ENCODE peak calls at places on chromosomes 12 and 14, in four cellular contexts. D is pancreas, B is tibial artery, T is cardiac muscle cell. W is an unnamed sample.

GRCh38 chr14:85909581-85909980 is 379.6 kb downstream of the FLRT2 start:
- DNase-seq in D (no peak), B (no peak), T (no peak), W (no peak)

GRCh38 chr12:55132816-55133215 is 6.6 kb downstream of the OR9K2 start:
- DNase-seq in D (no peak), B (no peak), T (no peak), W (no peak)

GRCh38 chr12:108289342-108290131 is 49.6 kb downstream of the CMKLR1 start:
- DNase-seq in D (no peak), B (peak; percentile 86), T (no peak), W (no peak)

GRCh38 chr12:50964432-50964831 is 12.1 kb downstream of the HIGD1C start:
- DNase-seq in D (no peak), B (no peak), T (no peak), W (no peak)

GRCh38 chr12:33988888-33989287 is 33.4 kb upstream of the ALG10 start:
- DNase-seq in D (no peak), B (no peak), T (no peak), W (no peak)

GRCh38 chr14:84527706-84528105 is 1002.2 kb upstream of the FLRT2 start:
- DNase-seq in D (no peak), B (no peak), T (no peak), W (no peak)

GRCh38 chr14:23894687-23895419 is 58.7 kb upstream of the DHRS4 start:
- DNase-seq in D (no peak), B (no peak), T (no peak), W (no peak)

GRCh38 chr14:58724702-58725101 is 86.9 kb downstream of the DACT1 start:
- DNase-seq in D (no peak), B (no peak), T (no peak), W (no peak)

GRCh38 chr12:65611396-65611795 is 212.9 kb upstream of the HMGA2 start:
- DNase-seq in D (no peak), B (no peak), T (no peak), W (no peak)

GRCh38 chr12:54416908-54417603 is 2.0 kb downstream of the ITGA5 start:
- DNase-seq in D (no peak), B (peak; percentile 73), T (no peak), W (no peak)

GRCh38 chr14:101520621-101521305 is 40.5 kb upstream of the DIO3 start:
- DNase-seq in D (no peak), B (peak; percentile 83), T (no peak), W (no peak)

GRCh38 chr12:3222935-3223334 is 145.8 kb downstream of the TSPAN9 start:
- DNase-seq in D (no peak), B (no peak), T (no peak), W (no peak)

GRCh38 chr14:78135450-78135891 is 34.7 kb upstream of the NRXN3 start:
- DNase-seq in D (no peak), B (no peak), T (no peak), W (no peak)

GRCh38 chr14:75077794-75078193 is 8.4 kb downstream of the ZC2HC1C start:
- DNase-seq in D (no peak), B (no peak), T (no peak), W (no peak)

GRCh38 chr12:71840226-71840847 is 778 bp downstream of the TBC1D15 start:
- DNase-seq in D (no peak), B (no peak), T (no peak), W (peak; percentile 50)

GRCh38 chr12:124548854-124549378 is 18.5 kb downstream of the NCOR2 start:
- DNase-seq in D (peak; percentile 58), B (no peak), T (no peak), W (peak; percentile 16)

GRCh38 chr12:110107369-110108281 is 16.5 kb upstream of the IFT81 start:
- DNase-seq in D (no peak), B (peak; percentile 85), T (no peak), W (peak; percentile 99)

GRCh38 chr14:23557521-23557920 is 1.4 kb downstream of the THTPA start:
- DNase-seq in D (no peak), B (no peak), T (no peak), W (no peak)

GRCh38 chr12:2691001-2691339 is 103.8 kb upstream of the FKBP4 start:
- DNase-seq in D (no peak), B (no peak), T (peak; percentile 30), W (no peak)

GRCh38 chr14:90510208-90510607 is 113.4 kb downstream of the CALM1 start:
- DNase-seq in D (no peak), B (no peak), T (no peak), W (no peak)

GRCh38 chr14:35438910-35439713 is 34.6 kb upstream of the NFKBIA start:
- DNase-seq in D (no peak), B (no peak), T (no peak), W (no peak)

GRCh38 chr12:14995583-14996425 is 23.0 kb downstream of the PDE6H start:
- DNase-seq in D (no peak), B (no peak), T (peak; percentile 70), W (no peak)

GRCh38 chr14:91115986-91116385 is 2.1 kb downstream of the DGLUCY start:
- DNase-seq in D (no peak), B (no peak), T (no peak), W (no peak)

GRCh38 chr12:5166976-5167375 is 123.3 kb downstream of the KCNA5 start:
- DNase-seq in D (no peak), B (no peak), T (no peak), W (peak; percentile 92)

GRCh38 chr14:62743569-62743968 is 301.7 kb downstream of the KCNH5 start:
- DNase-seq in D (no peak), B (no peak), T (no peak), W (no peak)

GRCh38 chr12:124829008-124829707 is 34.5 kb downstream of the SCARB1 start:
- DNase-seq in D (no peak), B (no peak), T (no peak), W (peak; percentile 96)

GRCh38 chr14:39615352-39615751 is 183.1 kb upstream of the FBXO33 start:
- DNase-seq in D (no peak), B (no peak), T (no peak), W (no peak)

DNA sequence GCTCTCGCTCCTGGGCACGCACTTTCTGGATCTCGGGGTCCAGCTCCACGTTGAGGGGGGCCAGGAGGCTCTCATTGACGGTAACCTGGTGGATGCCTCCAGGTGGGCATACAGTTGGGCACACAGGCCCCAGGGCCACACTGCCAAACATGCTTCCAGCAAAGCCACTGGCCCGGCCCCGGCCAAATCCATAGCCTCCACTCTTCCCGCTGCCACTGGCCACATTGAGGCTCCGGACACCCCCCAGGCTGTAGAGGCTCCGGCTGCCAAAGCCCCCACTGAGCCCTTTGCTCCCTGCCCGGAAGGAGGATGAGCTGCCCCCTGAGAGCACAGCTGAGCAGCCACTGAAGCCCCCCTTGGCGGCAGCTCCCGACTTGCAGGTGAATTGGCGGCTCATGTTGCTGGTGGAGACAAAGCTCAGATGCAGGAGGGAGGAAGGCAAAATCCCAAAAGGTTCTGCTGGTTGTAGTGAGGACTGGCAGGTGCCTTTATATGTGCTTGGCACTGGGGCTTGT is at the start of gene KRT71:
- DNase-seq in D (no peak), B (no peak), T (no peak), W (no peak)
- TF ChIP-seq CTCF in D (no peak), B (no peak), T (no peak), W (no peak)

GRCh38 chr14:64194404-64194803 is 99.8 kb downstream of the ESR2 start:
- DNase-seq in D (no peak), B (no peak), T (no peak), W (no peak)

GRCh38 chr14:64191756-64192155 is 102.4 kb downstream of the ESR2 start:
- DNase-seq in D (no peak), B (no peak), T (no peak), W (peak; percentile 94)

GRCh38 chr14:64193821-64194220 is 100.3 kb downstream of the ESR2 start:
- DNase-seq in D (no peak), B (no peak), T (no peak), W (no peak)

GRCh38 chr14:64187331-64187730 is 106.8 kb downstream of the ESR2 start:
- DNase-seq in D (no peak), B (no peak), T (no peak), W (no peak)

DNA sequence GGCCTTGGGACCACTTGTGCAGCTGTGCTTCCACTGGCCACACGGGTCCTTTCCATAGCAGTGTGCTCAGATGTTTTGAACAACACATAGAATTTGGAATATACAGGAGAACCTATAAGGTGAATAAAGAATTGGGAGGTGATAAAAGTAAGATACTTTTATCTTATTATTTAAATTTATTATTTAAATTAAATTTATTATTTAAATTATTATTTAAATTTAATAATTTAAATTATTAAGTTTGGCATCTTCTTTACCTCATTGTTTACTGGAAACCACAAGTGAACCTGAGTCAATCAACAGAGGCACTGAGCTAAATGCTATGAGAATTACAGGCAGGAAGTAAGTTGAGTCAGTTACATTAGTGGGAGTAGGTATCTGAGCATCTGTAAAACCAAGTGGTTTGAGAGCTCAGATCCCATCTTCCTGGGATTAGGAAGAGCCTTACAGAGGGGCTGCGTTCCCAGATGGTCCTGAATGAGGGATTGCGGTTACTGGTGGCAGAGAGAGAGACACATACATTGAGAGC is 103.1 kb downstream of the ESR2 start:
- DNase-seq in D (no peak), B (no peak), T (no peak), W (no peak)
- H3K36me3 ChIP-seq in D (no peaks in the 10 kb centered on the region), B (peaks cover 68% of the 10 kb centered on the region), T (no peaks in the 10 kb centered on the region), W (no peaks in the 10 kb centered on the region)

GRCh38 chr12:57475271-57476161 is 4.2 kb downstream of the ARHGAP9 start:
- DNase-seq in D (peak; percentile 79), B (no peak), T (peak; percentile 45), W (no peak)

GRCh38 chr12:57477710-57478681 is 1.7 kb downstream of the ARHGAP9 start:
- DNase-seq in D (peak; percentile 35), B (no peak), T (no peak), W (no peak)

GRCh38 chr12:57476162-57476992 is 3.3 kb downstream of the ARHGAP9 start:
- DNase-seq in D (peak; percentile 61), B (no peak), T (no peak), W (no peak)

GRCh38 chr12:57479043-57479375 is 657 bp downstream of the ARHGAP9 start:
- DNase-seq in D (peak; percentile 43), B (no peak), T (no peak), W (no peak)

DNA sequence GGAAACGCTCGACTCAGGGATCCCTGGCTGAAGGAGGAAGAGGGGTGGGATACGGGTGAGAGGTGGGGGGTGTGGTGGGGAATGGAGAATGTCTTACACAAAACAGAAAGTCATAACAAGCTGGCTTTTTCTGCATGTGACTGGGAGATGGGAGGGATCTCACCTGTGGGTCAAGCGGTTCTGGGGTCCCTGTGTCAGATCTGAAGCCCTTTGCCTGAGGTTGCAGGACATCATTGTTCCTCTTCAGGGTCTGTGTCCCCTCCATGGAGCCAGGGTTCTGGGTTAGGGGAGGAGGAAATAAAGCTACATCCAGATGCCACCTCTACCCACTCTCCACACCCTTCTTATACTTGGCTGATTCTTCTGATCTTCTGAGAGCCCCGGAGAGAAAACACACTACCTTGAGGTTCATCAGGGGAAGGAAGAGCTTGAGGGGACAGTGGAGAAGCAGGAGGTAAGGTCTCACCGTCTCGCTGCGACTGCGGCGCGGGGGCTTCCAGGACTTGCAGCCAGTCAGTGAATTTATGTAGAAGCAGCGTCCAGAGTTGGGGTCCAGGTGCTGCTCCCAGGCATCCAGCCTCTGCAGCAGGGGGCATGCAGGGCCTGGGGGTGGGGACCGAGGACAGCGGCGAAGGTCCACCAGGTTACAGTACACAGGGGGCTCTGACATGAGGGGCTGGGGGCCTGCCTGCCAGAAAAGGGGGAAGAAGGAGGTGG is 2.5 kb downstream of the ARHGAP9 start:
- DNase-seq in D (peak; percentile 36), B (no peak), T (no peak), W (no peak)
- H3K4me3 ChIP-seq in D (no peak overlapping the region), B (peak overlapping the region; percentile 52), T (no peak overlapping the region), W (no peak overlapping the region)

DNA sequence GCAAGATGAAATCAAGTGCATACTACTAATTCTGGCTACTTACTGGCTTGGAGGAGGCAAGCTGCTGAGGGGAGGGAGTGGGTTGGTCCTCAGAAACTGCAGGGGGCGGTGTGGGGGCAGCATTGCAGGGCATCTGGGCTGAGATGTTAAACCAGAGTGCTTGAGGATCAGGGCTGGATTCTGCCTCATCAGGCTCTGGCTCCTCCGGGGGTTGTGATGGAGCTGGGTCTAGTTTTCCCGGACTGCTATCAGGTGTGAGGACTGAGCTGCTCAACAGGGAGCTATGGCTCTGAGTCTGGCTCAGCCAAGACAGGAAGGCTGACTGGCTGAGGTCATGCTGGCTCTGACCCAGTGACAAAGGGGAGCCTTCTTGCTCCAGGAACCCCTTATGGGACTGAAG is 28.6 kb downstream of the BAZ2A start:
- DNase-seq in D (no peak), B (no peak), T (peak; percentile 35), W (peak; percentile 10)
- TF ChIP-seq CTCF in D (no peak), B (no peak), T (no peak), W (peak; percentile 54)